ENCODE peak calls at places on chromosome 18, in five cellular contexts. One of them, this sample, is unnamed.

GRCh38 chr18:8424917-8425725 is 184.1 kb upstream of the RAB12 start:
- DNase-seq in fibroblast of lung: peak; percentile 16
- DNase-seq in NCI-H1092 treated with DMSO at 0.1 percent for 48 hours: no peak
- DNase-seq in choroid plexus epithelial cell: peak; percentile 27
- DNase-seq in lower leg skin: no peak
- DNase-seq in this sample: no peak

GRCh38 chr18:79611040-79611681 is 68.4 kb upstream of the CTDP1 start:
- DNase-seq in NCI-H1092 treated with DMSO at 0.1 percent for 48 hours: no peak
- DNase-seq in lower leg skin: peak; percentile 84
- DNase-seq in choroid plexus epithelial cell: peak; percentile 86
- DNase-seq in fibroblast of lung: peak; percentile 47
- DNase-seq in this sample: peak; percentile 71

GRCh38 chr18:55384551-55385275 is 203.3 kb downstream of the TCF4 start:
- DNase-seq in NCI-H1092 treated with DMSO at 0.1 percent for 48 hours: peak; percentile 57
- DNase-seq in choroid plexus epithelial cell: peak; percentile 74
- DNase-seq in lower leg skin: no peak
- DNase-seq in fibroblast of lung: peak; percentile 62
- DNase-seq in this sample: peak; percentile 67

GRCh38 chr18:48076461-48076860 is 146.0 kb upstream of the SMAD2 start:
- DNase-seq in fibroblast of lung: no peak
- DNase-seq in choroid plexus epithelial cell: no peak
- DNase-seq in lower leg skin: no peak
- DNase-seq in NCI-H1092 treated with DMSO at 0.1 percent for 48 hours: no peak
- DNase-seq in this sample: no peak

GRCh38 chr18:67864677-67865340 is 348.3 kb upstream of the DSEL start:
- DNase-seq in NCI-H1092 treated with DMSO at 0.1 percent for 48 hours: no peak
- DNase-seq in lower leg skin: no peak
- DNase-seq in choroid plexus epithelial cell: peak; percentile 48
- DNase-seq in fibroblast of lung: peak; percentile 19
- DNase-seq in this sample: peak; percentile 34

GRCh38 chr18:75358928-75359327 is 68.6 kb downstream of the SMIM21 start:
- DNase-seq in choroid plexus epithelial cell: no peak
- DNase-seq in lower leg skin: no peak
- DNase-seq in NCI-H1092 treated with DMSO at 0.1 percent for 48 hours: no peak
- DNase-seq in fibroblast of lung: no peak
- DNase-seq in this sample: no peak

GRCh38 chr18:70376914-70377258 is 88.0 kb downstream of the SOCS6 start:
- DNase-seq in choroid plexus epithelial cell: no peak
- DNase-seq in lower leg skin: no peak
- DNase-seq in fibroblast of lung: no peak
- DNase-seq in NCI-H1092 treated with DMSO at 0.1 percent for 48 hours: no peak
- DNase-seq in this sample: no peak

GRCh38 chr18:75213610-75214009 is 3.0 kb downstream of the TSHZ1 start:
- DNase-seq in fibroblast of lung: peak; percentile 65
- DNase-seq in NCI-H1092 treated with DMSO at 0.1 percent for 48 hours: peak; percentile 90
- DNase-seq in lower leg skin: no peak
- DNase-seq in choroid plexus epithelial cell: no peak
- DNase-seq in this sample: peak; percentile 96

GRCh38 chr18:69787825-69788547 is 159.7 kb downstream of the CD226 start:
- DNase-seq in NCI-H1092 treated with DMSO at 0.1 percent for 48 hours: no peak
- DNase-seq in choroid plexus epithelial cell: peak; percentile 69
- DNase-seq in lower leg skin: no peak
- DNase-seq in fibroblast of lung: peak; percentile 67
- DNase-seq in this sample: peak; percentile 70

GRCh38 chr18:54388203-54389142 is 30.8 kb downstream of the C18orf54 start:
- DNase-seq in fibroblast of lung: peak; percentile 85
- DNase-seq in NCI-H1092 treated with DMSO at 0.1 percent for 48 hours: no peak
- DNase-seq in lower leg skin: no peak
- DNase-seq in choroid plexus epithelial cell: peak; percentile 91
- DNase-seq in this sample: peak; percentile 89

GRCh38 chr18:1357724-1358123 is 453.1 kb downstream of the ADCYAP1 start:
- DNase-seq in fibroblast of lung: no peak
- DNase-seq in choroid plexus epithelial cell: no peak
- DNase-seq in lower leg skin: no peak
- DNase-seq in NCI-H1092 treated with DMSO at 0.1 percent for 48 hours: no peak
- DNase-seq in this sample: no peak

GRCh38 chr18:59514193-59514592 is 155.1 kb upstream of the LMAN1 start:
- DNase-seq in choroid plexus epithelial cell: peak; percentile 39
- DNase-seq in NCI-H1092 treated with DMSO at 0.1 percent for 48 hours: no peak
- DNase-seq in lower leg skin: peak; percentile 94
- DNase-seq in fibroblast of lung: peak; percentile 82
- DNase-seq in this sample: peak; percentile 87

GRCh38 chr18:36211612-36212065 is 24.3 kb downstream of the MOCOS start:
- DNase-seq in lower leg skin: no peak
- DNase-seq in NCI-H1092 treated with DMSO at 0.1 percent for 48 hours: no peak
- DNase-seq in fibroblast of lung: peak; percentile 4
- DNase-seq in choroid plexus epithelial cell: no peak
- DNase-seq in this sample: no peak

GRCh38 chr18:61703508-61703907 is 189.3 kb downstream of the RNF152 start:
- DNase-seq in fibroblast of lung: peak; percentile 96
- DNase-seq in NCI-H1092 treated with DMSO at 0.1 percent for 48 hours: no peak
- DNase-seq in choroid plexus epithelial cell: peak; percentile 90
- DNase-seq in lower leg skin: no peak
- DNase-seq in this sample: no peak

GRCh38 chr18:34809697-34810096 is 99.6 kb downstream of the DTNA start:
- DNase-seq in fibroblast of lung: peak; percentile 63
- DNase-seq in NCI-H1092 treated with DMSO at 0.1 percent for 48 hours: peak; percentile 15
- DNase-seq in choroid plexus epithelial cell: peak; percentile 64
- DNase-seq in lower leg skin: peak; percentile 91
- DNase-seq in this sample: peak; percentile 31

GRCh38 chr18:51862311-51862710 is 477.7 kb upstream of the DCC start:
- DNase-seq in lower leg skin: no peak
- DNase-seq in fibroblast of lung: no peak
- DNase-seq in choroid plexus epithelial cell: no peak
- DNase-seq in NCI-H1092 treated with DMSO at 0.1 percent for 48 hours: no peak
- DNase-seq in this sample: no peak

GRCh38 chr18:57427429-57428181 is 7.6 kb upstream of the ONECUT2 start:
- DNase-seq in choroid plexus epithelial cell: no peak
- DNase-seq in NCI-H1092 treated with DMSO at 0.1 percent for 48 hours: no peak
- DNase-seq in lower leg skin: no peak
- DNase-seq in fibroblast of lung: no peak
- DNase-seq in this sample: no peak

GRCh38 chr18:28584726-28585125 is 407.8 kb upstream of the CDH2 start:
- DNase-seq in fibroblast of lung: no peak
- DNase-seq in choroid plexus epithelial cell: peak; percentile 96
- DNase-seq in NCI-H1092 treated with DMSO at 0.1 percent for 48 hours: no peak
- DNase-seq in lower leg skin: no peak
- DNase-seq in this sample: no peak

GRCh38 chr18:159037-159652 is 788 bp downstream of the USP14 start:
- DNase-seq in fibroblast of lung: peak; percentile 11
- DNase-seq in lower leg skin: no peak
- DNase-seq in choroid plexus epithelial cell: peak; percentile 28
- DNase-seq in NCI-H1092 treated with DMSO at 0.1 percent for 48 hours: no peak
- DNase-seq in this sample: peak; percentile 23

GRCh38 chr18:2994603-2995432 is 18.1 kb downstream of the LPIN2 start:
- DNase-seq in lower leg skin: no peak
- DNase-seq in NCI-H1092 treated with DMSO at 0.1 percent for 48 hours: no peak
- DNase-seq in fibroblast of lung: no peak
- DNase-seq in choroid plexus epithelial cell: no peak
- DNase-seq in this sample: no peak